ENCODE peak calls at places on chromosomes 6 and 20, in seven cellular contexts. A is foreskin fibroblast, Y is endodermal cell, L is dorsolateral prefrontal cortex, R is OCI-LY7, J is astrocyte, E is right lobe of liver. C is an unnamed sample.
A peak's percentile ranks its signal among the peaks of the same experiment; 100 is the strongest.

GRCh38 chr6:151440498-151440897 is 11.4 kb downstream of the RMND1 start:
- DNase-seq in Y (no peak), R (no peak), E (no peak), J (no peak), L (no peak), A (no peak), C (no peak)

GRCh38 chr6:91055959-91056358 is 469.1 kb upstream of the MAP3K7 start:
- DNase-seq in E (no peak), A (no peak), J (no peak), R (no peak), L (no peak), Y (no peak), C (no peak)

GRCh38 chr6:56652994-56653393 is 10.3 kb upstream of the DST start:
- DNase-seq in A (peak; percentile 72), E (no peak), J (peak; percentile 83), R (no peak), L (no peak), Y (no peak), C (no peak)

GRCh38 chr6:31822038-31822821 is 5.3 kb upstream of the HSPA1B start:
- DNase-seq in E (peak; percentile 87), L (peak; percentile 79), R (peak; percentile 58), Y (peak; percentile 88), A (peak; percentile 93), J (peak; percentile 60), C (peak; percentile 88)

GRCh38 chr6:107272246-107272645 is 156.9 kb upstream of the BEND3 start:
- DNase-seq in L (no peak), A (no peak), R (no peak), E (no peak), Y (no peak), J (no peak), C (no peak)

GRCh38 chr6:15143540-15143939 is 102.3 kb upstream of the JARID2 start:
- DNase-seq in R (no peak), Y (no peak), A (no peak), L (no peak), E (no peak), J (no peak), C (no peak)

GRCh38 chr20:25050501-25051350 is 7.2 kb downstream of the ACSS1 start:
- DNase-seq in Y (peak; percentile 33), L (peak; percentile 29), J (no peak), A (no peak), E (no peak), R (no peak), C (peak; percentile 9)

GRCh38 chr6:156131221-156131903 is 645.8 kb upstream of the ARID1B start:
- DNase-seq in E (no peak), R (peak; percentile 52), L (no peak), J (no peak), A (no peak), Y (no peak), C (peak; percentile 63)

GRCh38 chr20:36467076-36467999 is 74.0 kb upstream of the MYL9 start:
- DNase-seq in J (no peak), Y (no peak), R (peak; percentile 82), L (no peak), E (peak; percentile 67), A (peak; percentile 67), C (peak; percentile 87)

GRCh38 chr6:52074155-52074554 is 13.3 kb downstream of the PKHD1 start:
- DNase-seq in R (no peak), L (no peak), A (no peak), E (no peak), J (no peak), Y (no peak), C (no peak)

GRCh38 chr6:160995271-160995670 is 3.7 kb downstream of the MAP3K4 start:
- DNase-seq in Y (no peak), J (no peak), A (no peak), R (no peak), E (no peak), L (no peak), C (no peak)

GRCh38 chr6:157236040-157236725 is 87.1 kb downstream of the TMEM242 start:
- DNase-seq in A (no peak), L (no peak), E (peak; percentile 55), Y (no peak), R (no peak), J (no peak), C (peak; percentile 55)

GRCh38 chr6:124987999-124988591 is 25.9 kb downstream of the RNF217 start:
- DNase-seq in L (no peak), A (no peak), E (no peak), J (no peak), R (no peak), Y (no peak), C (no peak)

GRCh38 chr6:121652726-121653623 is 217.5 kb downstream of the GJA1 start:
- DNase-seq in J (peak; percentile 76), A (peak; percentile 94), E (no peak), R (no peak), Y (no peak), L (no peak), C (no peak)

GRCh38 chr6:38806271-38806670 is 91.2 kb downstream of the DNAH8 start:
- DNase-seq in E (no peak), Y (no peak), A (no peak), J (no peak), R (no peak), L (no peak), C (no peak)

GRCh38 chr6:155314773-155315515 is 660 bp upstream of the TFB1M start:
- DNase-seq in E (peak; percentile 74), L (no peak), R (peak; percentile 88), Y (no peak), J (peak; percentile 75), A (peak; percentile 92), C (peak; percentile 87)

GRCh38 chr6:85537055-85537494 is 56.6 kb downstream of the SNX14 start:
- DNase-seq in R (peak; percentile 29), Y (no peak), J (no peak), A (peak; percentile 42), L (no peak), E (no peak), C (no peak)

GRCh38 chr6:130303436-130303835 is 62.4 kb upstream of the TMEM200A start:
- DNase-seq in R (no peak), A (peak; percentile 85), L (no peak), E (no peak), J (peak; percentile 62), Y (no peak), C (no peak)

GRCh38 chr6:18997375-18997826 is 610.3 kb downstream of the RNF144B start:
- DNase-seq in J (peak; percentile 47), A (peak; percentile 4), E (no peak), Y (peak; percentile 69), R (peak; percentile 57), L (no peak), C (no peak)
- TF ChIP-seq CTCF in J (peak; percentile 64), A (peak; percentile 58), E (peak; percentile 65), Y (peak; percentile 88), R (peak; percentile 80), L (no peak), C (no peak)

DNA sequence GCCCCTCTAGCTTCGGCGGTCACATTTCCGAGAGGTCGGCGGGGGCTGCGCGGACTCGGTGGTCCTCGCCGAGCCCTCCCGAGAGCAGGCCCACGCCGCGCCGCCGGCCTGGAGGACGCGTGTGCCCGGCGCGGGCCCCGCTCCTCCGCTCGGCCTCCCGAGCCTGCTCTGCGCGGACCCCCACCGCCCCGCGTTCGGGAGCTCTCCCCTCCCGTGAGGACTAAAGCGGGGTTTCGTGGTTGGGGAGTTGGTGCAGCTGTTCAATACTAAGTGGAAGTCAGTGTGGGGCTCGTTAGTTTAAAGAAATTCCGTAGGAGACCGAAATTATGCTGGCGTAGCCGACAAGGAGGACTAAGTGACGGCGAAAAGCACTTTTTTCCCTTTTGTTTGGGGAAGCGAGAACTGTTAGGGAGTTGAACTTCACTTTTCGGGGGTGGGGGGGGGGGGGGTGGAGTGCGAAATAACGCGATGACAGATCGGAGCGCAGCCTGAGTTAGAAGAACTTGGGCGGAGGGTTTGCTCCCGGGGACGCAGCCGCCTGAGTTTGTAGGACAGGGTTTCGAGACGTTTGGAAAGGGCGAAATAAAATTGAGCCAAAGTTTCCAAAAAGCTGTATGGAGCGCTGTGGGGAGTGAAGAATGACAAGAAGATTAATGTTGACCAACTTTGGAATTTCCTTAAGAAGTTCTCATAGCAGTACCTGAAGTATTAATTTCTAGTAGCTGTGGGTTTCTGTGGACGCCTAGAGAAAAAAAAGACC is 1.3 kb downstream of the QKI start:
- DNase-seq in A (peak; percentile 73), J (peak; percentile 52), L (no peak), E (peak; percentile 68), Y (peak; percentile 72), R (peak; percentile 68), C (no peak)
- H3K4me3 ChIP-seq in A (peak overlapping the region; percentile 84), J (peak overlapping the region; percentile 98), L (peak overlapping the region; percentile 97), E (peak overlapping the region; percentile 75), Y (peak overlapping the region; percentile 93), R (peak overlapping the region; percentile 84), C (peak overlapping the region; percentile 74)

DNA sequence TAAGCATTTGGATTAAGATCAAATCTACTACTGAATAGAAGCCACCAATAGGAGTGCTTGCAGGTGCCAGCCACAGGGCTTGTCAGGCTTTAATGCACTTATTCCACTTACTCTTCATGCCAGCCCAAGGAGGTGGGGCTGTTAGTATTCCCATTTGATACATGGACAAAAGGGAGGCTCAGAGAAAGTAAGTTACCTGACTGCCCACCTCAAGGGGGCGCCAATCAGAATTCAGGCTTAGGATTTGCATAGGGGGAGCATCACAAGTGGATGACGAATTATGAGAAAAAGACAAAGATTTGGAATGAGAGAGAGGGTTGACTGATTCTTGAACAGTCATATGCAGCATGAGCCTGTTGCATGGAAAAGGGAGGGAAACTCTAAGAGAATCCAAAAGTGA is 188.4 kb upstream of the TSHZ2 start:
- DNase-seq in A (no peak), E (no peak), L (no peak), J (no peak), Y (peak; percentile 82), R (no peak), C (no peak)
- TF ChIP-seq CTCF in A (peak; percentile 12), E (peak; percentile 36), L (peak; percentile 31), J (peak; percentile 7), Y (peak; percentile 82), R (peak; percentile 67), C (no peak)

GRCh38 chr6:6001443-6001842 is 5.3 kb downstream of the NRN1 start:
- DNase-seq in J (no peak), A (no peak), R (no peak), E (no peak), Y (peak; percentile 51), L (no peak), C (no peak)

GRCh38 chr6:6002005-6002808 is 4.5 kb downstream of the NRN1 start:
- DNase-seq in A (no peak), Y (peak; percentile 78), R (no peak), J (no peak), E (no peak), L (no peak), C (no peak)

GRCh38 chr6:5998741-5999687 is 7.7 kb downstream of the NRN1 start:
- DNase-seq in E (no peak), J (no peak), A (peak; percentile 28), Y (peak; percentile 89), L (no peak), R (no peak), C (no peak)

GRCh38 chr6:5998236-5998635 is 8.5 kb downstream of the NRN1 start:
- DNase-seq in R (no peak), A (no peak), L (no peak), Y (no peak), J (no peak), E (no peak), C (no peak)

GRCh38 chr6:5999688-6000608 is 6.8 kb downstream of the NRN1 start:
- DNase-seq in R (no peak), A (no peak), Y (peak; percentile 75), L (no peak), E (no peak), J (no peak), C (no peak)
- H3K4me3 ChIP-seq in R (no peak overlapping the region), A (no peak overlapping the region), Y (peak overlapping the region; percentile 72), L (peak overlapping the region; percentile 68), E (no peak overlapping the region), J (no peak overlapping the region), C (no peak overlapping the region)

C was measured in Peyer's patch.